ENCODE peak calls at places on chromosomes 16 and 17, in eight cellular contexts. L is fibroblast of lung; R is Caco-2; D is choroid plexus epithelial cell; I is osteoblast; J is AG04450; W is CD4-positive, alpha-beta memory T cell; Z is H7. K is an unnamed sample.

GRCh38 chr16:15482748-15483118 is 48.3 kb downstream of the BMERB1 start:
- DNase-seq in L (no peak), R (no peak), D (no peak), I (no peak), J (no peak), W (no peak), Z (no peak), K (no peak)

GRCh38 chr17:30344283-30345088 is 10.6 kb upstream of the TMIGD1 start:
- DNase-seq in L (peak), R (peak), D (peak), I (no peak), J (no peak), W (no peak), Z (no peak), K (peak)

GRCh38 chr16:68452176-68452575 is 3.9 kb upstream of the SMPD3 start:
- DNase-seq in L (peak), R (no peak), D (peak), I (peak), J (no peak), W (no peak), Z (no peak), K (no peak)

GRCh38 chr17:1484586-1485310 is 7.7 kb downstream of the MYO1C start:
- DNase-seq in L (peak), R (peak), D (peak), I (peak), J (no peak), W (peak), Z (peak), K (no peak)

GRCh38 chr17:80708497-80708896 is 163.9 kb downstream of the RPTOR start:
- DNase-seq in L (no peak), R (no peak), D (no peak), I (no peak), J (no peak), W (no peak), Z (no peak), K (no peak)

GRCh38 chr16:17519041-17519440 is 48.3 kb upstream of the XYLT1 start:
- DNase-seq in L (peak), R (no peak), D (no peak), I (no peak), J (no peak), W (no peak), Z (no peak), K (peak)

GRCh38 chr17:63989622-63990345 is 8.4 kb upstream of the PRR29 start:
- DNase-seq in L (no peak), R (no peak), D (no peak), I (peak), J (no peak), W (no peak), Z (no peak), K (no peak)

GRCh38 chr16:74448990-74449389 is 27.7 kb upstream of the CLEC18B start:
- DNase-seq in L (peak), R (no peak), D (peak), I (peak), J (peak), W (no peak), Z (no peak), K (peak)

GRCh38 chr16:66599726-66600125 is 4.8 kb upstream of the CMTM3 start:
- DNase-seq in L (no peak), R (no peak), D (no peak), I (no peak), J (no peak), W (no peak), Z (no peak), K (no peak)

GRCh38 chr17:59707971-59708425 is 544 bp downstream of the VMP1 start:
- DNase-seq in L (no peak), R (no peak), D (no peak), I (no peak), J (no peak), W (peak), Z (no peak), K (no peak)

GRCh38 chr17:2427215-2427614 is 26.4 kb upstream of the MNT start:
- DNase-seq in L (no peak), R (no peak), D (no peak), I (no peak), J (no peak), W (no peak), Z (no peak), K (no peak)

GRCh38 chr17:81052199-81052997 is 17.4 kb downstream of the BAIAP2 start:
- DNase-seq in L (peak), R (no peak), D (no peak), I (no peak), J (no peak), W (no peak), Z (no peak), K (no peak)

GRCh38 chr16:83967838-83968482 is at the start of gene NECAB2:
- DNase-seq in L (peak), R (peak), D (peak), I (peak), J (no peak), W (no peak), Z (peak), K (peak)

GRCh38 chr17:37278247-37278894 is 97.4 kb upstream of the C17orf78 start:
- DNase-seq in L (no peak), R (peak), D (no peak), I (no peak), J (no peak), W (no peak), Z (no peak), K (no peak)

GRCh38 chr17:44209786-44210341 is 9.6 kb downstream of the UBTF start:
- DNase-seq in L (no peak), R (no peak), D (no peak), I (peak), J (no peak), W (no peak), Z (no peak), K (no peak)

GRCh38 chr16:5982979-5983378 is 885.4 kb upstream of the EEF2KMT start:
- DNase-seq in L (no peak), R (no peak), D (no peak), I (no peak), J (no peak), W (no peak), Z (no peak), K (no peak)

GRCh38 chr16:78763821-78764440 is 664.5 kb downstream of the WWOX start:
- DNase-seq in L (no peak), R (no peak), D (no peak), I (no peak), J (no peak), W (no peak), Z (no peak), K (no peak)

GRCh38 chr16:89195521-89196171 is 4.7 kb downstream of the SLC22A31 start:
- DNase-seq in L (no peak), R (no peak), D (no peak), I (peak), J (no peak), W (no peak), Z (peak), K (no peak)

GRCh38 chr17:8758137-8758596 is at the start of gene SPDYE4:
- DNase-seq in L (no peak), R (no peak), D (no peak), I (no peak), J (no peak), W (no peak), Z (no peak), K (no peak)

GRCh38 chr16:80852261-80852872 is 48.0 kb upstream of the CDYL2 start:
- DNase-seq in L (peak), R (peak), D (peak), I (no peak), J (no peak), W (peak), Z (peak), K (peak)

GRCh38 chr16:11621539-11621919 is 34.8 kb upstream of the LITAF start:
- DNase-seq in L (no peak), R (no peak), D (no peak), I (peak), J (no peak), W (no peak), Z (no peak), K (no peak)

DNA sequence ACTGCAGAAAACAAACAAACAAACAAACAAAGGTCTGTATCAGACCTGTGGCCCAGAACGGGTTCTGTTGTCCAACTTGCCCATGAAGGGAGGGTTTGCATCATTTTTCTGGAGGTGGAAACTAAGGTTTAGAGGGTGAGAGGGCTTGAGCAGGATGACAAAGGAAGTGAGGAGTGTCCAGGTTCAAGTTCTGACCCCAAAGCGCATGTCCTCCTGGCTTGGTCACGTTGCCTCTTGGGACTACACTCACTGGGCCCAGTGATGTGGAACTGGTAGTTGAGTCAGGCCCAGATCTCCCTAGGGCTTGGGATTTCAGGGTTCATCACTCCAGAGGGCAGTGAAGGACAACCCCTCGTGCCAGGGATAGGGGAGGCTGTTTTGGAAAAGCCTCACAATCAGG is 1.8 kb downstream of the SREBF1 start:
- DNase-seq in L (no peak), R (no peak), D (no peak), I (peak), J (no peak), W (no peak), Z (no peak), K (no peak)
- H3K4me3 ChIP-seq in L (peak), R (no peak), D (peak), I (no peak), J (peak), W (no peak), Z (no peak), K (no peak)

DNA sequence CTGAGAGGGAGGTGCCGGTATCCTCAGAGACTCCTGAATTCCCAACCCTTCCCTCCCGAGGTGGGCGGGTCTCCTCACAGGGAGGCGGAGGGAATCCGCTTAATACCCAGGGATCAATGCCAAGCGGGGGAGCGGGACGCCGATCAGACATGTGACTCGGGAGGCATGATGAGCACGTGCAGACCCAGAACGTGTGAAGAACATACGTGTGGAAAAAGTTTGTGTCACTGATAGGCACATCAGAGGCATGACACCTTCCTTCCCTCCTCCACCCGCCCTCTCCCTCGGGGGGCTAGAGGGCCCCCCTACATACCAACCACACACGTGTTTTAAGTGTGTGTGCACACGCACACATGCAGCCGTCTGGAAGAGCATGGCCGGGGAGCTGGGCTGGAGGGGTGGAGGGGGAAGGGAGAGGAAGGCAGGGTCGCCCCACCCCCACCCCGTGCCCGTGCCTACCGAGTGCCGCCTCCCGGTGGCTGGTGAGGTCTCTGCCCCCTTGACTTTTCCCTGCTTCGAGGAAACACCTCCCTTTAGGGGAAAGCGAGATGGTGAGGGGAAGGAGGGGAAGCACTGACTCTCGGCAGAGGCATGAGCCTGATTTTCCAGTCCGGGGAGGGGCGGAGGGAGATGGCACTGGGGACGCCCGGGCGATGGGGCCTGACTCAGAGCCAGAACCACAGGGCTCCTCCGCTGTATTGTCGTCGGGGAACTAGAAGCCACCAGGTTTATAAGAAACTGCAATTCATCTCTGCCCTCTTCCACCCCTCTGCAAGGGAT is 12.1 kb upstream of the TBX21 start:
- DNase-seq in L (peak), R (peak), D (no peak), I (no peak), J (no peak), W (peak), Z (peak), K (no peak)
- H3K4me3 ChIP-seq in L (no peak), R (no peak), D (no peak), I (no peak), J (no peak), W (no peak), Z (peak), K (no peak)

GRCh38 chr17:17493249-17493985 is 2.8 kb downstream of the RASD1 start:
- DNase-seq in L (no peak), R (no peak), D (no peak), I (peak), J (no peak), W (no peak), Z (peak), K (peak)
- H3K4me3 ChIP-seq in L (no peak), R (no peak), D (no peak), I (no peak), J (no peak), W (no peak), Z (no peak), K (no peak)

GRCh38 chr17:19002191-19002590 is 2.4 kb downstream of the FAM83G start:
- DNase-seq in L (no peak), R (no peak), D (no peak), I (no peak), J (no peak), W (no peak), Z (no peak), K (no peak)

GRCh38 chr17:19004601-19005441 is at the start of gene FAM83G:
- DNase-seq in L (peak), R (peak), D (peak), I (peak), J (no peak), W (peak), Z (peak), K (peak)

GRCh38 chr17:19003966-19004600 is 481 bp downstream of the FAM83G start:
- DNase-seq in L (peak), R (peak), D (peak), I (peak), J (no peak), W (peak), Z (peak), K (peak)

GRCh38 chr17:19003543-19003965 is 1.0 kb downstream of the FAM83G start:
- DNase-seq in L (no peak), R (no peak), D (no peak), I (no peak), J (no peak), W (no peak), Z (peak), K (no peak)

GRCh38 chr17:19002805-19003542 is 1.6 kb downstream of the FAM83G start:
- DNase-seq in L (peak), R (no peak), D (peak), I (peak), J (no peak), W (no peak), Z (no peak), K (peak)
- H3K4me3 ChIP-seq in L (peak), R (no peak), D (peak), I (peak), J (peak), W (no peak), Z (peak), K (peak)

DNA sequence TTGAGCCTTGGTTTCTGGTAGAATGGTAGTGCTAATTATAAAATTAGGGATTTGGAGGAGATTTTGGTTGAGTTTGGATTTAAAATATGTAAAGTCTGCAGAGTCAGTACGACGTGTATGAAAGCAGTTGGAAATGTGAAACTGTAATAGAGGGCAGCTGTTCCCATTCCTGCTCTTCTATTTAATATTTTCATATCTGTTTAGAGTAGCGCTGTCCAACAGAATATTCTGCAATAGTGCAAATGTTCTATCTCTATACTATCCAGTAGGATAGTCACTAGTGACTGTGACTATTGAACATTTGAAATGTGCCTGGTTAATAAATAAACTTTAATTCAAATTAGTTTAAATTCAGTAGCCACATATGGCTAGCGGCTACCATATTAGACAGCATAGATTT is 443.4 kb upstream of the SOX9 start:
- DNase-seq in L (no peak), R (no peak), D (peak), I (peak), J (no peak), W (no peak), Z (no peak), K (no peak)
- H3K4me3 ChIP-seq in L (no peak), R (no peak), D (no peak), I (no peak), J (no peak), W (no peak), Z (no peak), K (no peak)

K was measured in fibroblast of mammary gland.